ENCODE peak calls at places on chromosomes 12 and 14, in four cellular contexts. L, R, P and F are unnamed samples.

GRCh38 chr14:58465425-58465824 is 37.9 kb downstream of the KIAA0586 start:
- DNase-seq in P (no peak), L (no peak), R (peak; percentile 32), F (no peak)

GRCh38 chr14:53946404-53947400 is 9.9 kb downstream of the BMP4 start:
- DNase-seq in L (no peak), P (no peak), R (no peak), F (peak; percentile 58)

GRCh38 chr12:15632708-15633107 is 156.5 kb downstream of the EPS8 start:
- DNase-seq in P (no peak), L (no peak), R (no peak), F (no peak)

GRCh38 chr14:52044791-52045522 is 23.9 kb downstream of the NID2 start:
- DNase-seq in P (no peak), R (no peak), L (no peak), F (no peak)

GRCh38 chr14:49992901-49993335 is 100.0 kb downstream of the ARF6 start:
- DNase-seq in L (no peak), P (peak; percentile 87), R (peak; percentile 86), F (no peak)

GRCh38 chr12:26108915-26109314 is 15.9 kb downstream of the BHLHE41 start:
- DNase-seq in P (no peak), R (no peak), L (no peak), F (no peak)

GRCh38 chr14:30921305-30921704 is 46.9 kb downstream of the COCH start:
- DNase-seq in P (no peak), R (no peak), L (no peak), F (no peak)

GRCh38 chr12:117377758-117378157 is 16.3 kb upstream of the NOS1 start:
- DNase-seq in P (no peak), L (peak; percentile 59), R (no peak), F (no peak)

GRCh38 chr14:36767603-36768281 is 106.1 kb downstream of the PAX9 start:
- DNase-seq in P (no peak), L (peak; percentile 25), R (no peak), F (no peak)

GRCh38 chr12:124142395-124143005 is 152.4 kb upstream of the RFLNA start:
- DNase-seq in R (no peak), L (no peak), P (no peak), F (no peak)

GRCh38 chr14:95140060-95140858 is 17.1 kb downstream of the DICER1 start:
- DNase-seq in L (no peak), P (no peak), R (no peak), F (no peak)
- TF ChIP-seq NR2C2 in L (no peak), P (no peak), R (no peak), F (no peak)

GRCh38 chr12:76863005-76863670 is 15.7 kb downstream of the CSRP2 start:
- DNase-seq in P (no peak), L (no peak), R (no peak), F (no peak)

GRCh38 chr12:76864791-76865400 is 13.9 kb downstream of the CSRP2 start:
- DNase-seq in L (no peak), P (no peak), R (no peak), F (no peak)

GRCh38 chr12:76866726-76867125 is 12.1 kb downstream of the CSRP2 start:
- DNase-seq in L (no peak), P (no peak), R (no peak), F (no peak)

GRCh38 chr12:76866146-76866545 is 12.7 kb downstream of the CSRP2 start:
- DNase-seq in L (no peak), R (no peak), P (no peak), F (no peak)

DNA sequence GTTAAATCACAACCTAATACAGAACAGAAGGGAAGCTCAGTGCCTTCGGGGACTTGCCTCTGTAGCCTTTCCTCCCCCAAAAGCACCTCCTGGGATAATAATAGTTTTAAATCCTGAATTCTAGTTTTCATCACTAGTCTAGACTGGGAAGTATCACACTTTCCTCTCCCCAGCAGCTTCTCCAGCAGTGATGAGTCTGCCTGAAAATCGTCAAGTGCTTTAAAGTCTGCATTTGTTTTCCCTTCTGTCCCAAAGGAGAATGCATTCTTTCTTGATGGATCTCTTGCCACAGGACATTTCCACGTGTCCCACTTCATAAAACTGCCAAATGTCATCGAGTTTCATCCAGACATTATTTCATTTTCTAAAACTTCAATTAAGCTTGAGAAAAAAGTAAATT is 15.0 kb downstream of the CSRP2 start:
- DNase-seq in P (no peak), R (no peak), L (no peak), F (no peak)
- TF ChIP-seq CREB1 in P (no peak), R (no peak), L (no peak), F (no peak)

GRCh38 chr12:2794736-2795289 is at the start of gene FKBP4:
- DNase-seq in R (peak; percentile 55), L (peak; percentile 92), P (no peak), F (peak; percentile 93)

GRCh38 chr12:2795291-2796186 is 769 bp downstream of the FKBP4 start:
- DNase-seq in L (peak; percentile 91), R (peak; percentile 17), P (no peak), F (peak; percentile 66)

GRCh38 chr12:2792670-2793500 is 1.9 kb upstream of the FKBP4 start:
- DNase-seq in R (no peak), P (no peak), L (peak; percentile 33), F (no peak)

GRCh38 chr12:2793561-2793960 is 1.2 kb upstream of the FKBP4 start:
- DNase-seq in L (no peak), R (no peak), P (no peak), F (no peak)

GRCh38 chr12:2794261-2794735 is 472 bp upstream of the FKBP4 start:
- DNase-seq in L (peak; percentile 14), P (no peak), R (no peak), F (no peak)
- TF ChIP-seq NR2C2 in L (no peak), P (no peak), R (no peak), F (no peak)

GRCh38 chr12:47986266-47986610 is 18.0 kb downstream of the COL2A1 start:
- DNase-seq in R (no peak), L (no peak), P (no peak), F (no peak)
- TF ChIP-seq CREB1 in R (no peak), L (no peak), P (no peak), F (no peak)

GRCh38 chr14:106185837-106186233 is 659.5 kb downstream of the TMEM121 start:
- DNase-seq in L (no peak), R (no peak), P (no peak), F (no peak)
- TF ChIP-seq NR2C2 in L (no peak), R (no peak), P (no peak), F (no peak)

GRCh38 chr12:4027412-4027811 is 154.2 kb upstream of the PARP11 start:
- DNase-seq in L (no peak), R (peak; percentile 48), P (no peak), F (no peak)
- TF ChIP-seq CREB1 in L (no peak), R (no peak), P (no peak), F (no peak)

GRCh38 chr12:113242560-113242959 is 21.3 kb downstream of the TPCN1 start:
- DNase-seq in P (no peak), L (no peak), R (no peak), F (no peak)

GRCh38 chr12:113246478-113247122 is 25.3 kb downstream of the TPCN1 start:
- DNase-seq in L (no peak), P (no peak), R (peak; percentile 47), F (peak; percentile 33)

GRCh38 chr12:113242018-113242418 is 20.8 kb downstream of the TPCN1 start:
- DNase-seq in P (no peak), L (no peak), R (no peak), F (no peak)

GRCh38 chr12:113241191-113242017 is 20.1 kb downstream of the TPCN1 start:
- DNase-seq in R (peak; percentile 25), L (no peak), P (no peak), F (no peak)

DNA sequence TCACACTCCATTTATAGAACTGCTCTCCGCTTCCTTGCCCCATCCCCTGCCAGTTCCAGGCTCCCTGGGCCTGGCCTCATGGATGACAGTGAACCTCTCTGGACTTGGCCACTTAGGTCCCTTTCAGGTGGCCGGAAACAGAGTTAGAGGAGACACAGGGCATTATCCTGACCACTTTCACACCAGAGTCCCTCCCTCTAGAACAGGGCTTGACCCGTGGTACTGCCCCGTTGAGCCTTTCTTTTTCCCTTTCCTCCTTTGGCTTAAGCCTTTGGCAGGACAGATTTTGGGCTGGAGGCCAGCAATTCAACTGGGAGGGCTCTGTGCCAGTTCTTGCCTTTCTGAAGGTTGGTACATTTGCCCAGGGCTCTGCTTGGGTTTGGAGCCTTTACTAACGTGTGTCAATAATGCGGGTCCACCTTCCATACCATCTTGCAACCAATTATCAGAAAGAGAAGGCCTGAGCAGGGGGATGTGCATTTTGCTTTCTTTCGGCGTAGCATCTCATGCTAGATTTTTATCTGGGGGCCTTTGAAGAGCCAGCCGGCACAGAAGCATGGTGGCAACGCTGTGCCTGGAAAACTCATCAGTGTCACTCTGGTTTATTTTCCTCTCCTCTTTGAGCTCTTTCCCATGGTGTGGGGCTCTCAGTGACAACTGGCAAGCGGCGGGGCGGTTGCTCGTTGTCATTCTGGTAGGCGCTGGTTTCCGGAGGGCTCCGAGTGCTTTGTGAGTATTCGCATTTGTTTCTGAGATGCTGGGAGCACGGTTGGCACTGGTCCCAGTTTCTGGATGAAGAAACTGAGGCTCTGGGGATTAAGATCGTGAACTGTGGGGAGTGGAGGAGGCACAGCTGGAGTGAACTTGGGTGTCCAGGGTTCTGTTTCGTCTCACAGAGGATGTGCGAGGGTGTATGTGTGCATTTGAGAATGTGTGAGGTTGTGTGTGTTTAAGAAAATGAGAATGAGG is 23.0 kb downstream of the TPCN1 start:
- DNase-seq in L (no peak), P (no peak), R (no peak), F (no peak)
- TF ChIP-seq NR2C2 in L (no peak), P (no peak), R (no peak), F (no peak)

GRCh38 chr12:3272958-3273357 is 195.8 kb downstream of the TSPAN9 start:
- DNase-seq in L (no peak), R (no peak), P (no peak), F (no peak)
- TF ChIP-seq CREB1 in L (no peak), R (no peak), P (no peak), F (no peak)

GRCh38 chr12:121801601-121802484 is 2.0 kb upstream of the SETD1B start:
- DNase-seq in L (no peak), P (no peak), R (no peak), F (no peak)
- TF ChIP-seq NR2C2 in L (no peak), P (no peak), R (no peak), F (no peak)

GRCh38 chr14:64026600-64026999 is 173.8 kb downstream of the SYNE2 start:
- DNase-seq in P (no peak), R (no peak), L (no peak), F (no peak)
- TF ChIP-seq CREB1 in P (no peak), R (no peak), L (no peak), F (no peak)